ENCODE peak calls at places on chromosomes 5 and 9, in four cellular contexts. W, V, O and T are unnamed samples.

GRCh38 chr5:132054697-132055440 is 5.6 kb upstream of the IL3 start:
- DNase-seq in W (no peak), V (no peak), O (no peak), T (no peak)

GRCh38 chr5:110727025-110727314 is 499 bp upstream of the TMEM232 start:
- DNase-seq in W (no peak), V (no peak), O (no peak), T (no peak)

GRCh38 chr5:128669803-128670202 is 131.8 kb upstream of the FBN2 start:
- DNase-seq in W (no peak), V (no peak), O (no peak), T (no peak)

GRCh38 chr9:91421022-91421765 is 2.4 kb downstream of the NFIL3 start:
- DNase-seq in W (peak), V (no peak), O (no peak), T (no peak)

GRCh38 chr5:82074968-82075367 is 103.1 kb downstream of the ATG10 start:
- DNase-seq in W (peak), V (no peak), O (no peak), T (no peak)

GRCh38 chr5:1930880-1931589 is 48.3 kb upstream of the IRX4 start:
- DNase-seq in W (no peak), V (no peak), O (peak), T (no peak)

GRCh38 chr9:73437758-73438157 is 286.1 kb downstream of the ANXA1 start:
- DNase-seq in W (no peak), V (no peak), O (no peak), T (no peak)

GRCh38 chr9:5630038-5630507 is 1.2 kb downstream of the RIC1 start:
- DNase-seq in W (peak), V (peak), O (no peak), T (no peak)

GRCh38 chr5:76983468-76983867 is 30.6 kb downstream of the CRHBP start:
- DNase-seq in W (no peak), V (no peak), O (no peak), T (no peak)

GRCh38 chr9:114348906-114349482 is 19.3 kb downstream of the ORM2 start:
- DNase-seq in W (peak), V (peak), O (peak), T (peak)

GRCh38 chr9:98215821-98216220 is 23.4 kb upstream of the CORO2A start:
- DNase-seq in W (no peak), V (no peak), O (no peak), T (no peak)

GRCh38 chr9:75593920-75594319 is 296.6 kb upstream of the PCSK5 start:
- DNase-seq in W (no peak), V (peak), O (no peak), T (no peak)

GRCh38 chr5:171315386-171315891 is 6.4 kb downstream of the TLX3 start:
- DNase-seq in W (peak), V (no peak), O (peak), T (no peak)

GRCh38 chr5:127959152-127959764 is 124.3 kb upstream of the SLC12A2 start:
- DNase-seq in W (peak), V (no peak), O (no peak), T (peak)

GRCh38 chr9:27536168-27536567 is 6.6 kb upstream of the MOB3B start:
- DNase-seq in W (no peak), V (no peak), O (no peak), T (no peak)

GRCh38 chr5:37717613-37718431 is 122.0 kb downstream of the GDNF start:
- DNase-seq in W (peak), V (no peak), O (no peak), T (peak)

GRCh38 chr5:56696900-56697299 is 118.4 kb upstream of the MAP3K1 start:
- DNase-seq in W (peak), V (no peak), O (no peak), T (peak)

GRCh38 chr9:101977614-101978210 is 239.3 kb upstream of the GRIN3A start:
- DNase-seq in W (peak), V (peak), O (no peak), T (no peak)

GRCh38 chr9:137672907-137673791 is 54.3 kb downstream of the EHMT1 start:
- DNase-seq in W (peak), V (peak), O (peak), T (peak)

GRCh38 chr5:36363776-36364175 is 62.1 kb upstream of the RANBP3L start:
- DNase-seq in W (no peak), V (no peak), O (no peak), T (no peak)

GRCh38 chr5:132889501-132889900 is 16.0 kb downstream of the LEAP2 start:
- DNase-seq in W (no peak), V (no peak), O (no peak), T (no peak)

GRCh38 chr9:4174781-4175180 is 125.1 kb downstream of the GLIS3 start:
- DNase-seq in W (no peak), V (no peak), O (no peak), T (no peak)

GRCh38 chr9:88387035-88387732 is 1.1 kb upstream of the SPIN1 start:
- DNase-seq in W (peak), V (no peak), O (no peak), T (no peak)

GRCh38 chr5:72654231-72654630 is 147.0 kb upstream of the ZNF366 start:
- DNase-seq in W (no peak), V (no peak), O (no peak), T (no peak)

GRCh38 chr5:176743136-176743827 is 67.1 kb upstream of the UNC5A start:
- DNase-seq in W (no peak), V (no peak), O (no peak), T (no peak)

GRCh38 chr5:9646843-9647242 is 16.7 kb upstream of the TAS2R1 start:
- DNase-seq in W (no peak), V (no peak), O (no peak), T (no peak)

GRCh38 chr5:98769256-98770157 is 4.0 kb upstream of the RGMB start:
- DNase-seq in W (peak), V (no peak), O (peak), T (peak)

GRCh38 chr5:153601377-153601776 is 110.9 kb downstream of the GRIA1 start:
- DNase-seq in W (no peak), V (no peak), O (no peak), T (no peak)

GRCh38 chr9:136672431-136673087 is 9.8 kb downstream of the EGFL7 start:
- DNase-seq in W (no peak), V (no peak), O (no peak), T (no peak)

GRCh38 chr9:104794070-104794469 is 30.1 kb downstream of the NIPSNAP3B start:
- DNase-seq in W (no peak), V (no peak), O (no peak), T (no peak)

GRCh38 chr9:21465859-21466518 is 16.1 kb downstream of the IFNE start:
- DNase-seq in W (peak), V (peak), O (no peak), T (peak)

GRCh38 chr5:23445573-23445972 is 61.8 kb upstream of the PRDM9 start:
- DNase-seq in W (peak), V (no peak), O (no peak), T (no peak)

GRCh38 chr5:124773291-124774001 is 27.0 kb upstream of the ZNF608 start:
- DNase-seq in W (no peak), V (no peak), O (no peak), T (no peak)

GRCh38 chr5:2261002-2261703 is 378.4 kb upstream of the IRX4 start:
- DNase-seq in W (no peak), V (no peak), O (no peak), T (no peak)

GRCh38 chr9:2242778-2243395 is 227.7 kb downstream of the SMARCA2 start:
- DNase-seq in W (no peak), V (peak), O (no peak), T (no peak)

GRCh38 chr9:2243666-2244555 is 228.8 kb downstream of the SMARCA2 start:
- DNase-seq in W (peak), V (no peak), O (no peak), T (no peak)

GRCh38 chr9:2241461-2241874 is 226.3 kb downstream of the SMARCA2 start:
- DNase-seq in W (peak), V (no peak), O (no peak), T (peak)

DNA sequence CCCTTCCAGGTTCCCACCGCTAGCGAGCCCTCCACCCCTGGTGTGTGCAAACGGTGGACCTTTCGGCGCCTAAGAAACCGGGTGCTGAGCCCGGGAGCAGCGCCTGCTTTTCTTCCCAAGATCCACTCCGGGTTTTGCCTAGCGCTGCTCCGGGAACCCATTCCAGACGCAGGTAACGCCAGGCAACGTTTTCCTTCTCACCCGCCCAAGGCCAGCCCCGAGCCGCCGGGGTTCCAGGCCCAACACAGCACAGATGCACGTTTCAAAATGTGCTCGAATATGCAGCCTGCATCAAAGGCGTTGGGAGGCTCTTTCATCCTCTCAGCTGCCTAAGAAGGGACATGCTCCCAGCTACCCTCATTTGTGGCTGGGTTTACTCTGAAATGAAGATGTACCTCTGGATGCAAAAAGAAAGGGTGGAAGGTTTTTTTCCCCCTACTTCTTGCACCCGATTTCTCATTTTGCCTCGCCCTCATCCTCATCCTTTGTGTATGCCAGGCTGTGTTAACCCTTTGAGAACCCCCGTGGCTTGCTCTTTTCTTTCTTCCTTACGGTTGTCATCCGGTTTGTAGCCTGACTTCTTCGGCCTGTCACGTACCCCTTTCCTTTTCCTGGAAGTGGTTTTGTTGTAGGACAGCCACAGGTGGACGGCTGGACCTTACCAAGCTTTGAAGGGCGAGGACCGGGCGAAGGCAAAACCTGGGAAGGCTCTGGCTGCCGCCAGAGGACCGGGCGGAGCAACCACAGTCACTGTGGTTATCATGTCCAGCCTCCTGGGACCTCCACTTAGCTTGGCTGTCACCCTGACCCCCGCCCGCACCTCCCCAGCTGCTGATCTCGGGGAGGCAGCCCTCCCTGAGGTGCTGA is 227.0 kb downstream of the SMARCA2 start:
- DNase-seq in W (peak), V (peak), O (peak), T (peak)
- H3K27ac ChIP-seq in W (no peak), V (peak), O (peak), T (peak)

GRCh38 chr9:18848657-18849056 is 184.4 kb downstream of the SAXO1 start:
- DNase-seq in W (no peak), V (no peak), O (no peak), T (no peak)

GRCh38 chr9:18849910-18850677 is 182.9 kb downstream of the SAXO1 start:
- DNase-seq in W (no peak), V (no peak), O (no peak), T (no peak)

GRCh38 chr9:18849186-18849724 is 183.8 kb downstream of the SAXO1 start:
- DNase-seq in W (no peak), V (no peak), O (no peak), T (no peak)

GRCh38 chr9:18847576-18848275 is 185.3 kb downstream of the SAXO1 start:
- DNase-seq in W (no peak), V (no peak), O (no peak), T (no peak)

GRCh38 chr9:18851069-18851468 is 181.9 kb downstream of the SAXO1 start:
- DNase-seq in W (no peak), V (no peak), O (no peak), T (no peak)
- H3K27ac ChIP-seq in W (no peak), V (no peak), O (no peak), T (no peak)

GRCh38 chr9:129582865-129583264 is 38.0 kb downstream of the C9orf50 start:
- DNase-seq in W (no peak), V (no peak), O (no peak), T (no peak)
- H3K27ac ChIP-seq in W (no peak), V (no peak), O (no peak), T (no peak)

GRCh38 chr9:107280543-107280942 is 2.5 kb upstream of the RAD23B start:
- DNase-seq in W (no peak), V (no peak), O (no peak), T (no peak)
- H3K27ac ChIP-seq in W (no peak), V (no peak), O (no peak), T (no peak)

GRCh38 chr5:66615894-66616293 is 19.7 kb downstream of the MAST4 start:
- DNase-seq in W (no peak), V (no peak), O (no peak), T (no peak)
- H3K27ac ChIP-seq in W (no peak), V (no peak), O (no peak), T (no peak)